ENCODE peak calls at places on chromosomes 5 and 9, in six cellular contexts. One of them, this sample, is unnamed.

GRCh38 chr5:172414618-172415599 is 39.4 kb downstream of the SH3PXD2B start:
- DNase-seq in B cell: no peak
- DNase-seq in nucleus accumbens: no peak
- DNase-seq in T-cell: no peak
- DNase-seq in HuH-7: peak; percentile 54
- DNase-seq in non-pigmented ciliary epithelial cell: no peak
- DNase-seq in this sample: no peak

GRCh38 chr9:77663754-77664153 is 15.6 kb upstream of the GNA14 start:
- DNase-seq in B cell: no peak
- DNase-seq in nucleus accumbens: no peak
- DNase-seq in HuH-7: no peak
- DNase-seq in non-pigmented ciliary epithelial cell: no peak
- DNase-seq in T-cell: no peak
- DNase-seq in this sample: no peak

GRCh38 chr5:133552925-133553525 is 59.3 kb downstream of the FSTL4 start:
- DNase-seq in nucleus accumbens: peak; percentile 3
- DNase-seq in HuH-7: peak; percentile 44
- DNase-seq in B cell: peak; percentile 50
- DNase-seq in non-pigmented ciliary epithelial cell: no peak
- DNase-seq in T-cell: peak; percentile 22
- DNase-seq in this sample: no peak

GRCh38 chr5:133606835-133607234 is 5.5 kb downstream of the FSTL4 start:
- DNase-seq in B cell: no peak
- DNase-seq in non-pigmented ciliary epithelial cell: no peak
- DNase-seq in T-cell: no peak
- DNase-seq in HuH-7: no peak
- DNase-seq in nucleus accumbens: no peak
- DNase-seq in this sample: no peak

GRCh38 chr5:179258001-179258921 is 87.0 kb downstream of the ADAMTS2 start:
- DNase-seq in B cell: no peak
- DNase-seq in nucleus accumbens: no peak
- DNase-seq in T-cell: no peak
- DNase-seq in non-pigmented ciliary epithelial cell: no peak
- DNase-seq in HuH-7: no peak
- DNase-seq in this sample: no peak

GRCh38 chr5:176823076-176823481 is 12.7 kb downstream of the UNC5A start:
- DNase-seq in B cell: no peak
- DNase-seq in HuH-7: no peak
- DNase-seq in non-pigmented ciliary epithelial cell: no peak
- DNase-seq in nucleus accumbens: peak; percentile 70
- DNase-seq in T-cell: no peak
- DNase-seq in this sample: no peak

GRCh38 chr5:147411612-147412310 is 98.1 kb downstream of the DPYSL3 start:
- DNase-seq in T-cell: no peak
- DNase-seq in non-pigmented ciliary epithelial cell: no peak
- DNase-seq in HuH-7: no peak
- DNase-seq in B cell: no peak
- DNase-seq in nucleus accumbens: no peak
- DNase-seq in this sample: no peak

GRCh38 chr9:27572036-27572435 is 1.2 kb downstream of the C9orf72 start:
- DNase-seq in nucleus accumbens: no peak
- DNase-seq in T-cell: no peak
- DNase-seq in B cell: no peak
- DNase-seq in non-pigmented ciliary epithelial cell: no peak
- DNase-seq in HuH-7: no peak
- DNase-seq in this sample: no peak

GRCh38 chr5:124932791-124933600 is 186.6 kb upstream of the ZNF608 start:
- DNase-seq in non-pigmented ciliary epithelial cell: no peak
- DNase-seq in T-cell: no peak
- DNase-seq in nucleus accumbens: no peak
- DNase-seq in HuH-7: no peak
- DNase-seq in B cell: no peak
- DNase-seq in this sample: no peak

GRCh38 chr5:170755679-170756456 is 27.7 kb upstream of the GABRP start:
- DNase-seq in nucleus accumbens: no peak
- DNase-seq in B cell: no peak
- DNase-seq in HuH-7: no peak
- DNase-seq in non-pigmented ciliary epithelial cell: no peak
- DNase-seq in T-cell: no peak
- DNase-seq in this sample: no peak

GRCh38 chr5:165525268-165525667 is 2019.8 kb downstream of the MAT2B start:
- DNase-seq in T-cell: no peak
- DNase-seq in nucleus accumbens: no peak
- DNase-seq in HuH-7: no peak
- DNase-seq in B cell: no peak
- DNase-seq in non-pigmented ciliary epithelial cell: peak; percentile 51
- DNase-seq in this sample: no peak

GRCh38 chr9:127099664-127100063 is 22.8 kb downstream of the ANGPTL2 start:
- DNase-seq in non-pigmented ciliary epithelial cell: no peak
- DNase-seq in HuH-7: no peak
- DNase-seq in T-cell: no peak
- DNase-seq in B cell: no peak
- DNase-seq in nucleus accumbens: no peak
- DNase-seq in this sample: no peak

GRCh38 chr9:91825422-91825821 is 124.6 kb downstream of the ROR2 start:
- DNase-seq in nucleus accumbens: no peak
- DNase-seq in T-cell: no peak
- DNase-seq in non-pigmented ciliary epithelial cell: no peak
- DNase-seq in B cell: no peak
- DNase-seq in HuH-7: no peak
- DNase-seq in this sample: no peak

GRCh38 chr5:79191457-79191856 is 44.5 kb upstream of the JMY start:
- DNase-seq in B cell: no peak
- DNase-seq in nucleus accumbens: no peak
- DNase-seq in non-pigmented ciliary epithelial cell: no peak
- DNase-seq in T-cell: no peak
- DNase-seq in HuH-7: no peak
- DNase-seq in this sample: no peak

GRCh38 chr9:136329211-136329627 is 1.9 kb downstream of the GPSM1 start:
- DNase-seq in T-cell: no peak
- DNase-seq in B cell: no peak
- DNase-seq in non-pigmented ciliary epithelial cell: no peak
- DNase-seq in HuH-7: no peak
- DNase-seq in nucleus accumbens: no peak
- DNase-seq in this sample: no peak

GRCh38 chr9:13269589-13270452 is 9.7 kb downstream of the MPDZ start:
- DNase-seq in B cell: no peak
- DNase-seq in nucleus accumbens: no peak
- DNase-seq in HuH-7: no peak
- DNase-seq in non-pigmented ciliary epithelial cell: no peak
- DNase-seq in T-cell: no peak
- DNase-seq in this sample: no peak

GRCh38 chr9:136990233-136990911 is 1.9 kb upstream of the PAXX start:
- DNase-seq in B cell: no peak
- DNase-seq in HuH-7: no peak
- DNase-seq in nucleus accumbens: no peak
- DNase-seq in T-cell: no peak
- DNase-seq in non-pigmented ciliary epithelial cell: no peak
- DNase-seq in this sample: no peak

GRCh38 chr9:118659011-118659410 is 710.2 kb downstream of the BRINP1 start:
- DNase-seq in nucleus accumbens: no peak
- DNase-seq in T-cell: no peak
- DNase-seq in HuH-7: no peak
- DNase-seq in non-pigmented ciliary epithelial cell: no peak
- DNase-seq in B cell: no peak
- DNase-seq in this sample: no peak

GRCh38 chr9:135365013-135365768 is 114.4 kb upstream of the PPP1R26 start:
- DNase-seq in B cell: no peak
- DNase-seq in HuH-7: no peak
- DNase-seq in nucleus accumbens: no peak
- DNase-seq in non-pigmented ciliary epithelial cell: no peak
- DNase-seq in T-cell: no peak
- DNase-seq in this sample: no peak

GRCh38 chr5:55773057-55773456 is 35.2 kb downstream of the DDX4 start:
- DNase-seq in HuH-7: no peak
- DNase-seq in B cell: no peak
- DNase-seq in nucleus accumbens: peak; percentile 13
- DNase-seq in non-pigmented ciliary epithelial cell: no peak
- DNase-seq in T-cell: no peak
- DNase-seq in this sample: no peak

GRCh38 chr5:142334548-142334947 is 9.7 kb upstream of the SPRY4 start:
- DNase-seq in non-pigmented ciliary epithelial cell: no peak
- DNase-seq in T-cell: no peak
- DNase-seq in HuH-7: no peak
- DNase-seq in B cell: no peak
- DNase-seq in nucleus accumbens: no peak
- DNase-seq in this sample: no peak

GRCh38 chr5:163489055-163489744 is 16.2 kb upstream of the MAT2B start:
- DNase-seq in T-cell: no peak
- DNase-seq in nucleus accumbens: no peak
- DNase-seq in non-pigmented ciliary epithelial cell: no peak
- DNase-seq in HuH-7: no peak
- DNase-seq in B cell: no peak
- DNase-seq in this sample: no peak

This sample was measured in HS-27A.